ENCODE peak calls at places on chromosomes 1 and 21, in seven cellular contexts. S, U, N, B, P, D and A are unnamed samples.
A peak's percentile ranks its signal among the peaks of the same experiment; 100 is the strongest.

GRCh38 chr21:17513214-17514123 is 626 bp downstream of the CXADR start:
- DNase-seq in S (no peak), U (no peak), N (peak; percentile 39), B (peak; percentile 37), P (no peak), D (no peak), A (no peak)

GRCh38 chr1:145846191-145846590 is 761 bp downstream of the NUDT17 start:
- DNase-seq in S (no peak), U (peak; percentile 13), N (peak; percentile 46), B (peak; percentile 39), P (no peak), D (peak; percentile 31), A (no peak)

GRCh38 chr1:29271724-29272123 is 35.4 kb downstream of the PTPRU start:
- DNase-seq in S (no peak), U (peak; percentile 56), N (peak; percentile 86), B (no peak), P (no peak), D (peak; percentile 65), A (no peak)

GRCh38 chr1:85295006-85295431 is 18.6 kb upstream of the BCL10 start:
- DNase-seq in S (no peak), U (no peak), N (no peak), B (no peak), P (peak; percentile 89), D (peak; percentile 58), A (peak; percentile 72)

GRCh38 chr1:10210841-10211804 is 753 bp downstream of the KIF1B start:
- DNase-seq in S (peak; percentile 59), U (peak; percentile 95), N (peak; percentile 96), B (no peak), P (no peak), D (peak; percentile 91), A (no peak)

GRCh38 chr1:180217021-180217420 is 13.0 kb upstream of the LHX4 start:
- DNase-seq in S (no peak), U (no peak), N (no peak), B (no peak), P (no peak), D (no peak), A (no peak)

GRCh38 chr1:44678626-44679025 is 4.1 kb downstream of the ARMH1 start:
- DNase-seq in S (no peak), U (no peak), N (no peak), B (no peak), P (no peak), D (no peak), A (no peak)

GRCh38 chr1:244792188-244792850 is 43.1 kb upstream of the COX20 start:
- DNase-seq in S (peak; percentile 15), U (no peak), N (peak; percentile 18), B (no peak), P (no peak), D (peak; percentile 80), A (no peak)

GRCh38 chr21:33418686-33419085 is 15.5 kb downstream of the IFNGR2 start:
- DNase-seq in S (no peak), U (peak; percentile 53), N (peak; percentile 33), B (no peak), P (no peak), D (no peak), A (no peak)

GRCh38 chr1:8219530-8219929 is 98.4 kb upstream of the SLC45A1 start:
- DNase-seq in S (no peak), U (no peak), N (no peak), B (no peak), P (no peak), D (peak; percentile 41), A (no peak)

GRCh38 chr1:231723146-231723545 is 96.6 kb downstream of the DISC1 start:
- DNase-seq in S (no peak), U (no peak), N (no peak), B (no peak), P (no peak), D (no peak), A (no peak)

GRCh38 chr1:177913762-177914540 is 55.9 kb downstream of the SEC16B start:
- DNase-seq in S (peak; percentile 24), U (no peak), N (peak; percentile 56), B (peak; percentile 44), P (no peak), D (peak; percentile 63), A (no peak)

GRCh38 chr1:2343023-2343935 is 48.1 kb downstream of the MORN1 start:
- DNase-seq in S (no peak), U (no peak), N (no peak), B (no peak), P (no peak), D (no peak), A (no peak)

GRCh38 chr1:66747500-66747899 is 4.8 kb upstream of the DYNLT5 start:
- DNase-seq in S (no peak), U (no peak), N (no peak), B (no peak), P (no peak), D (peak; percentile 44), A (no peak)

GRCh38 chr1:66750578-66750977 is 1.7 kb upstream of the DYNLT5 start:
- DNase-seq in S (no peak), U (no peak), N (no peak), B (no peak), P (no peak), D (no peak), A (no peak)

GRCh38 chr1:66751160-66751559 is 1.1 kb upstream of the DYNLT5 start:
- DNase-seq in S (no peak), U (no peak), N (no peak), B (no peak), P (no peak), D (no peak), A (no peak)

GRCh38 chr1:66752671-66753371 is 562 bp downstream of the DYNLT5 start:
- DNase-seq in S (no peak), U (no peak), N (no peak), B (no peak), P (no peak), D (no peak), A (no peak)

DNA sequence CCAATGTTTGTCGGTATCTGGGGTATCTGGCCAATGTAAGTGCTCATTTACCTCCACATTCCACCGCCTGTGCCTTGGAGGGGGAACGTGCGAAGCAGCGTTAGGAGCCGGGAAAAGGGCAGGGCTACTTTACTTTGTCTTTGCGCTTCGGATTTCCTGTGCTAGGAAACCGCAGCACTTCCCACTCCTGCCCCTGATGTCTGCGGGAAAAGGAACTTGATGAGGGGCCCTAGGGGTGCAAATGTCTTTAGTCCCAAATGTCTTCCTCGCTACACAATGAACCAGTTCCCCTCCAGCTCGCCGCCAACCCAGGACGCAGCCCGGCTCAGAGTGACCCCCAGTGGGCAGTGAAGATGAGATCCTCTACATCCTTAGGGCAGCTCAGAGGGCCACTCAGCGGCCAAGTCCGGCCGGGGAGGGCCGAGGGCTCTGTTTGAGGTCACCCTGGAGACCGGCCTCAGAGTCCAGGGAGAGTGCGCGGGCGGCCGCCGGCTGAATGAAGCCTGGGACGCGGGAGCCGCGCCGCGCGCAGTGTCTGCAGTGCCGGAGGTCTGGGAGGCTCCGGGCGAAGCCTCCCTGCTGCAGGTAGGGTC is at the start of gene DYNLT5:
- DNase-seq in S (no peak), U (peak; percentile 74), N (peak; percentile 78), B (no peak), P (no peak), D (peak; percentile 43), A (no peak)
- H3K4me3 ChIP-seq in S (peak within 1 kb of the TSS; percentile 54), U (peak within 1 kb of the TSS; percentile 61), N (peak within 1 kb of the TSS; percentile 28), B (peak within 1 kb of the TSS; percentile 13), P (peak within 1 kb of the TSS; percentile 57), D (peak within 1 kb of the TSS; percentile 36), A (peak within 1 kb of the TSS; percentile 29)

GRCh38 chr1:202860744-202861419 is 28.1 kb downstream of the RABIF start:
- DNase-seq in S (no peak), U (peak; percentile 9), N (peak; percentile 42), B (no peak), P (no peak), D (peak; percentile 33), A (no peak)
- TF ChIP-seq CTCF in S (no peak), U (no peak), N (no peak), B (no peak), P (no peak), D (no peak), A (no peak)

DNA sequence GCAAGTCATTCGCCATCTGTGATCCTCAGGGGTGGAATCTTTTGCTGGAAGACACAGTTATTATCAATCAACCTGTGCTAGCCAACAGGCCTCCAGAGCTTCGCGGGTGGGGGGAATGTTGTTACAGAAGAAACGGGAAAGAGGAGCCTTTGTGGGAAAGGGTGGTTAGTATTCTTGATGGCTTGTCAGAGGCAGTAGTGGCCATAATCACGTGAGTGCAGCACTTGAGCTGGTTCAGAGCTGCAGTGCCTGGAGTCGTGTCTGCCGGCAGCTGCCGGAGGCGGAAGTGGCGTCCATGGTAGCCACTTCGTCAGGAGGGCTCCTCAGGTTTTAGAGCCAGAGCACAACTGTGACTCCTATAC is 204.8 kb downstream of the ST6GALNAC3 start:
- DNase-seq in S (no peak), U (no peak), N (no peak), B (no peak), P (no peak), D (no peak), A (no peak)
- H3K4me3 ChIP-seq in S (no peak overlapping the region), U (no peak overlapping the region), N (no peak overlapping the region), B (no peak overlapping the region), P (no peak overlapping the region), D (no peak overlapping the region), A (no peak overlapping the region)

DNA sequence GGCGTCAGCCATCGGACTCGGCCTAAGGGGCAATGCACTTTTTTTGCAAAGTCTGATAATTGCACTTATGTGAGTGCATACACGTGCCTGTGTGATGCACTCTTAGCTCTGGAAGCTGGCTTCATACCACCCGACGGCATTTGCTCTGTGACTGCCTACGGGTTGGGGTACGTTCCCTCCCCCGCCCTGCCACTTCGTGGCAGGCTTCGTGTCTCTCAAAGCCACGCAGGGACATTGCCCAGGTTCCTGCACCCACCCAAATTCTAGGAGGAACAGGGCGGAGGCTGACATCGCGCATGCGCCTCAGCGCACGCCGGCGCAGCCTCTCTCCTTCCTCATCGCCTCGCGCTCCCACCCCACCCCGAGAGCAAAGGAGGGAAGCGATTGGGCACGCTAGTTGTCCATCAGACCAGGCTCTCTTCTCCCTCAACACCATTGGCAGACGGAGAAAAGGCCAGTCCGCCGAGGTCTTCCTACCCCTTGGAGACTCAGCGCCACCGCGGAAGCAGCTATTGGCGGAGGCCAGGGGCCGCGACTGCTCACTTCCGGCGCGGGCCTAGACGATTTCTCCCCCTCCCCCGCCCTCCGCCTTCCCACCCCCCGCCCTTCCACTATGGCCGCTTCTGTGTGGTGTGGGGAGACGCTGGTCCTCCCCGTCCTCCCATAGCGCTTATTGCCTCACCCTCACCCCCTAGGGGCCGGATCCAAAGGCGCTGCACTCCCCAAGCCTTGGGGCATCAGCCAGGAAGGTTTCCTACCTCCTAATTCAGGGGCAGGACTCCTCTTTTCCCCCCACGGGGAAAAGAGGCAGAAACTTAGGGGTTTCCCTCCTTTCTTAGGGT is at the start of gene INTS3:
- DNase-seq in S (peak; percentile 100), U (peak; percentile 100), N (peak; percentile 100), B (peak; percentile 100), P (peak; percentile 98), D (peak; percentile 100), A (peak; percentile 100)
- TF ChIP-seq CTCF in S (no peak), U (no peak), N (peak; percentile 10), B (peak; percentile 30), P (no peak), D (no peak), A (no peak)